ENCODE peak calls at places on chromosomes 11 and 22, in eight cellular contexts. E is NCI-H345, T is heart right ventricle, A is astrocyte of the spinal cord, K is GM04504, O is cardiac muscle cell, B is testis, M is sciatic nerve. C is an unnamed sample.

GRCh38 chr11:130560000-130560852 is 111.8 kb downstream of the ADAMTS15 start:
- DNase-seq in E (no peak), T (no peak), A (no peak), K (no peak), O (peak), B (no peak), M (no peak), C (no peak)

GRCh38 chr11:131978351-131978750 is 607.9 kb downstream of the NTM start:
- DNase-seq in E (no peak), T (no peak), A (peak), K (no peak), O (no peak), B (no peak), M (no peak), C (peak)

GRCh38 chr11:116240661-116241060 is 532.1 kb downstream of the BUD13 start:
- DNase-seq in E (no peak), T (no peak), A (no peak), K (no peak), O (peak), B (no peak), M (no peak), C (peak)

GRCh38 chr22:19357270-19358105 is 66.0 kb upstream of the CLTCL1 start:
- DNase-seq in E (no peak), T (no peak), A (no peak), K (peak), O (no peak), B (no peak), M (no peak), C (no peak)

GRCh38 chr11:120500414-120500936 is 11.1 kb upstream of the GRIK4 start:
- DNase-seq in E (no peak), T (no peak), A (no peak), K (no peak), O (no peak), B (no peak), M (no peak), C (no peak)

GRCh38 chr22:43546186-43546585 is 134.4 kb downstream of the MPPED1 start:
- DNase-seq in E (no peak), T (no peak), A (no peak), K (no peak), O (no peak), B (no peak), M (no peak), C (no peak)

GRCh38 chr11:33531743-33532181 is 168.9 kb downstream of the C11orf91 start:
- DNase-seq in E (no peak), T (no peak), A (peak), K (peak), O (peak), B (no peak), M (no peak), C (peak)

GRCh38 chr11:8828055-8828454 is 82.9 kb upstream of the AKIP1 start:
- DNase-seq in E (no peak), T (no peak), A (no peak), K (no peak), O (no peak), B (no peak), M (no peak), C (no peak)

GRCh38 chr11:6693342-6694228 is 10.4 kb upstream of the MRPL17 start:
- DNase-seq in E (no peak), T (no peak), A (peak), K (peak), O (peak), B (no peak), M (no peak), C (peak)

GRCh38 chr11:69638941-69639681 is 1.8 kb upstream of the CCND1 start:
- DNase-seq in E (peak), T (peak), A (peak), K (peak), O (peak), B (peak), M (peak), C (peak)

GRCh38 chr11:128179512-128179911 is 407.8 kb downstream of the ETS1 start:
- DNase-seq in E (no peak), T (no peak), A (no peak), K (no peak), O (no peak), B (no peak), M (no peak), C (peak)

GRCh38 chr11:114131366-114131963 is 72.0 kb downstream of the ZBTB16 start:
- DNase-seq in E (no peak), T (no peak), A (no peak), K (no peak), O (no peak), B (no peak), M (no peak), C (no peak)

GRCh38 chr11:100849914-100850235 is 162.8 kb downstream of the ARHGAP42 start:
- DNase-seq in E (no peak), T (no peak), A (no peak), K (no peak), O (peak), B (no peak), M (no peak), C (no peak)

GRCh38 chr11:28938091-28938490 is 829.9 kb downstream of the METTL15 start:
- DNase-seq in E (no peak), T (no peak), A (no peak), K (no peak), O (no peak), B (no peak), M (no peak), C (no peak)

GRCh38 chr11:122656073-122656630 is 630 bp downstream of the UBASH3B start:
- DNase-seq in E (peak), T (peak), A (peak), K (peak), O (peak), B (peak), M (peak), C (no peak)

GRCh38 chr11:132886335-132886734 is 646.0 kb downstream of the OPCML start:
- DNase-seq in E (no peak), T (no peak), A (peak), K (peak), O (peak), B (no peak), M (no peak), C (peak)

GRCh38 chr22:49824185-49824925 is 3.3 kb downstream of the BRD1 start:
- DNase-seq in E (no peak), T (no peak), A (no peak), K (no peak), O (no peak), B (no peak), M (no peak), C (no peak)

GRCh38 chr11:69101100-69101791 is 52.5 kb downstream of the TPCN2 start:
- DNase-seq in E (peak), T (peak), A (peak), K (peak), O (peak), B (peak), M (peak), C (peak)

GRCh38 chr11:60625262-60625661 is 74.2 kb upstream of the MS4A8 start:
- DNase-seq in E (no peak), T (no peak), A (peak), K (no peak), O (peak), B (no peak), M (no peak), C (peak)

GRCh38 chr11:65401803-65402248 is 15.4 kb downstream of the FRMD8 start:
- DNase-seq in E (no peak), T (no peak), A (no peak), K (no peak), O (no peak), B (no peak), M (no peak), C (no peak)

GRCh38 chr11:57213282-57214086 is 23.6 kb downstream of the APLNR start:
- DNase-seq in E (no peak), T (no peak), A (peak), K (no peak), O (peak), B (no peak), M (no peak), C (peak)

GRCh38 chr22:24189249-24190158 is 8.2 kb downstream of the SUSD2 start:
- DNase-seq in E (no peak), T (peak), A (peak), K (peak), O (peak), B (peak), M (peak), C (peak)

GRCh38 chr11:18271206-18271605 is 5.1 kb downstream of the SAA1 start:
- DNase-seq in E (no peak), T (no peak), A (no peak), K (no peak), O (no peak), B (no peak), M (no peak), C (no peak)

GRCh38 chr11:48041877-48042698 is 61.7 kb downstream of the PTPRJ start:
- DNase-seq in E (no peak), T (no peak), A (no peak), K (no peak), O (no peak), B (no peak), M (no peak), C (no peak)

GRCh38 chr11:18308242-18308641 is 13.7 kb downstream of the HPS5 start:
- DNase-seq in E (no peak), T (no peak), A (no peak), K (no peak), O (no peak), B (no peak), M (no peak), C (no peak)

GRCh38 chr11:122656631-122657101 is 1.1 kb downstream of the UBASH3B start:
- DNase-seq in E (peak), T (peak), A (peak), K (no peak), O (no peak), B (peak), M (peak), C (no peak)

C was measured in Daoy.